ENCODE peak calls at places on chromosomes 3 and 15, in six cellular contexts. X is OCI-LY7, Y is stomach, H is body of pancreas, N is AG09309, M is ovary. Q is an unnamed sample.

GRCh38 chr15:36903195-36903594 is 197.2 kb downstream of the MEIS2 start:
- DNase-seq in Y (no peak), X (no peak), H (no peak), M (no peak), N (no peak), Q (no peak)

GRCh38 chr3:135982922-135983581 is 17.5 kb downstream of the PPP2R3A start:
- DNase-seq in H (no peak), Y (no peak), X (no peak), M (no peak), N (no peak), Q (no peak)

GRCh38 chr3:123294296-123294938 is 92.7 kb downstream of the SEC22A start:
- DNase-seq in X (no peak), H (no peak), Y (no peak), M (no peak), N (no peak), Q (no peak)

GRCh38 chr15:42937143-42937542 is 16.6 kb upstream of the TTBK2 start:
- DNase-seq in N (no peak), M (no peak), Y (no peak), H (no peak), X (no peak), Q (no peak)

GRCh38 chr3:4359805-4360502 is 56.8 kb downstream of the SETMAR start:
- DNase-seq in H (no peak), X (no peak), N (no peak), Y (no peak), M (no peak), Q (no peak)

GRCh38 chr3:52098108-52098507 is 41.7 kb upstream of the DUSP7 start:
- DNase-seq in H (no peak), X (no peak), N (no peak), Y (no peak), M (no peak), Q (no peak)

GRCh38 chr3:61571516-61572336 is 10.4 kb downstream of the PTPRG start:
- DNase-seq in Y (no peak), X (no peak), M (no peak), N (peak), H (no peak), Q (no peak)

GRCh38 chr3:140627756-140628155 is 50.1 kb upstream of the TRIM42 start:
- DNase-seq in M (no peak), X (no peak), N (no peak), Y (no peak), H (no peak), Q (no peak)

GRCh38 chr3:14414841-14415464 is 12.5 kb downstream of the SLC6A6 start:
- DNase-seq in M (no peak), N (no peak), X (no peak), Y (no peak), H (no peak), Q (no peak)

GRCh38 chr3:81472600-81473362 is 288.7 kb downstream of the GBE1 start:
- DNase-seq in M (no peak), Y (no peak), X (no peak), N (no peak), H (no peak), Q (no peak)

GRCh38 chr3:126541628-126542339 is 16.9 kb downstream of the C3orf22 start:
- DNase-seq in Y (peak), H (peak), M (no peak), N (no peak), X (no peak), Q (peak)

GRCh38 chr15:89136818-89137772 is 48.8 kb downstream of the ABHD2 start:
- DNase-seq in H (peak), N (no peak), M (no peak), X (no peak), Y (no peak), Q (peak)

GRCh38 chr3:37862712-37863551 is 1.3 kb downstream of the CTDSPL start:
- DNase-seq in M (no peak), X (no peak), N (no peak), H (no peak), Y (no peak), Q (peak)

GRCh38 chr15:35728176-35728938 is 182.4 kb upstream of the DPH6 start:
- DNase-seq in X (no peak), N (no peak), H (peak), Y (no peak), M (no peak), Q (no peak)

GRCh38 chr3:10374311-10374710 is 53.4 kb upstream of the SEC13 start:
- DNase-seq in N (no peak), H (no peak), M (no peak), X (no peak), Y (no peak), Q (no peak)

GRCh38 chr15:58165661-58166060 is 27.5 kb downstream of the AQP9 start:
- DNase-seq in H (peak), N (peak), X (no peak), M (peak), Y (peak), Q (no peak)

GRCh38 chr3:89278305-89278704 is 170.9 kb downstream of the EPHA3 start:
- DNase-seq in H (peak), M (no peak), Y (no peak), X (no peak), N (no peak), Q (no peak)

GRCh38 chr3:171776411-171776810 is 33.9 kb downstream of the PLD1 start:
- DNase-seq in M (no peak), N (no peak), X (no peak), H (no peak), Y (no peak), Q (no peak)

GRCh38 chr3:165874663-165875489 is 37.7 kb upstream of the BCHE start:
- DNase-seq in X (no peak), Y (no peak), M (no peak), N (no peak), H (no peak), Q (no peak)

GRCh38 chr3:162525052-162525451 is 1028.4 kb downstream of the OTOL1 start:
- DNase-seq in X (no peak), H (peak), Y (no peak), N (peak), M (no peak), Q (peak)

GRCh38 chr3:64975138-64975537 is 287.3 kb upstream of the ADAMTS9 start:
- DNase-seq in Y (no peak), H (peak), M (no peak), X (no peak), N (no peak), Q (no peak)

GRCh38 chr3:185726254-185726967 is 98.4 kb downstream of the IGF2BP2 start:
- DNase-seq in M (no peak), H (no peak), Y (no peak), X (no peak), N (no peak), Q (no peak)

GRCh38 chr3:17840651-17841050 is 98.2 kb upstream of the TBC1D5 start:
- DNase-seq in H (no peak), X (no peak), M (no peak), N (no peak), Y (no peak), Q (no peak)

GRCh38 chr3:17840126-17840525 is 97.7 kb upstream of the TBC1D5 start:
- DNase-seq in H (no peak), N (no peak), X (no peak), M (no peak), Y (no peak), Q (no peak)

GRCh38 chr3:17836919-17837318 is 94.5 kb upstream of the TBC1D5 start:
- DNase-seq in Y (no peak), X (no peak), N (no peak), M (no peak), H (no peak), Q (no peak)

GRCh38 chr3:17845026-17845425 is 102.6 kb upstream of the TBC1D5 start:
- DNase-seq in M (no peak), Y (no peak), X (no peak), N (no peak), H (no peak), Q (no peak)

DNA sequence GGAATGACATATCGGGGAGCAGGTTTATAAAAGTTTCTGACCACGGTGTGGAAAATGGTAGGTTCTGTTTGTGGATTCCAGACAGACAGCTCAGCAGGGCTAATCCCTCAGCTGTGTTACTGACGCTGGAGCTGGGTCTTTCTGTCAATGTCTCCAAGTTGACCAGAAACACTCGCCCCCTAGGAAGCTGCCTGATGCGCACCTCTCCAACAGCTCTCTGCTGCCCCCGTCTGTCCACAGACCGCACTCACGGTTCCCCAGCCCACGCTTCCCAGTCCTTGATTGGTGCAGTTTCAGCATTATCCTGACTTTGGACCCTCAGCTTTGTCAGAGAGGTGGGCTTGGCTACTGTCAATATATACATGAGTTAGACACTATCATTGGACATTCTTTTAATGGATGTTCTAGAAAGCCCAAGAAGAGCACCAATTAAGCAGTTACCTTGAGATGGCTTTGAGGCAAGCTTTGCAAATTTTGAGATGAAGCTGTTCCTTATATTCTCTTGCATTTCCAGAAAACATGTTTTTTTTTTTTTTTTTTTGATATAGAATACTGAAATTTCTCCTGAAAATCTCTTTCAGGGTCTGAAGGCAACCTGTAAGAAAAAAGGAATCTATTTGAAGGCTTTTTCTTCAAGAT is 98.9 kb upstream of the TBC1D5 start:
- DNase-seq in H (peak), N (no peak), X (peak), Y (peak), M (peak), Q (peak)
- TF ChIP-seq CTCF in H (peak), N (peak), X (peak), Y (peak), M (peak), Q (peak)

GRCh38 chr15:96327155-96327741 is 3.3 kb upstream of the NR2F2 start:
- DNase-seq in M (no peak), Y (no peak), X (peak), N (peak), H (peak), Q (no peak)
- H3K4me3 ChIP-seq in M (peak), Y (peak), X (no peak), N (peak), H (peak), Q (peak)

GRCh38 chr3:184687363-184688049 is 24.4 kb downstream of the MAGEF1 start:
- DNase-seq in X (no peak), Y (no peak), H (no peak), M (peak), N (no peak), Q (no peak)

GRCh38 chr3:184685646-184686045 is 26.2 kb downstream of the MAGEF1 start:
- DNase-seq in H (no peak), Y (no peak), N (no peak), X (no peak), M (no peak), Q (no peak)

GRCh38 chr3:184688872-184689271 is 23.0 kb downstream of the MAGEF1 start:
- DNase-seq in M (no peak), H (no peak), Y (no peak), N (no peak), X (no peak), Q (no peak)

GRCh38 chr3:184690236-184690883 is 21.5 kb downstream of the MAGEF1 start:
- DNase-seq in M (no peak), H (no peak), Y (no peak), X (no peak), N (no peak), Q (no peak)

GRCh38 chr3:184688251-184688851 is 23.5 kb downstream of the MAGEF1 start:
- DNase-seq in M (no peak), H (peak), Y (no peak), N (peak), X (no peak), Q (no peak)
- TF ChIP-seq CTCF in M (no peak), H (no peak), Y (no peak), N (no peak), X (no peak), Q (no peak)

DNA sequence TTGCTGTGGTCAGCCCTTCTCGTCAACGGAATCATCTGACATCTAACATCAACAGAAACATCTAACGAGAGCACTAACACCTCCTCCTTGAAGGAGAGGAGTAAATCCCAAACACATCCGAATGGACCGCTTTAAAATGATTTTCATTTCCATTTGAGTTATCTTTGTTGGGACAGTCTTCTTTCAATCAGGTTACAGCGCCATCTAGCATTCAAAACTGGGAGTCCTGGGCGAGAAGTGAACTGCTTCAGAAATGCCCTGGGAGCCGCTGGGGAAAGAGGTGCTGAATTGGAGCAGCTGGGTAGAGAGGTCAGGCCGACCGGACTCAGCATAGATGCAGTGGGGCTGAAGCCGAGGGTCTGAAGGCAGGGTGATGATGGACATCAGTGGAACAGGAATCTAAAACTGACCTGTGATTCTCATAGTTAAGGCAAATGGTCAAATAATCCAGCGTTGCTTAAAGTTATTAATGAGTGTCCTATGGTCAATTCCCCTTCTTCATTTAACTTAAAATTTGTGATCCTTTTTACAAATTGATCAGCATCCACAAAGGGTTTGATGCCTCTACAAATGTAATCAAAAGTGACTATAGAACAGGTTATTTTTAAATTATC is 170.0 kb upstream of the NDN start:
- DNase-seq in M (peak), X (no peak), Y (peak), N (no peak), H (peak), Q (peak)
- H3K4me3 ChIP-seq in M (no peak), X (no peak), Y (no peak), N (no peak), H (no peak), Q (no peak)

DNA sequence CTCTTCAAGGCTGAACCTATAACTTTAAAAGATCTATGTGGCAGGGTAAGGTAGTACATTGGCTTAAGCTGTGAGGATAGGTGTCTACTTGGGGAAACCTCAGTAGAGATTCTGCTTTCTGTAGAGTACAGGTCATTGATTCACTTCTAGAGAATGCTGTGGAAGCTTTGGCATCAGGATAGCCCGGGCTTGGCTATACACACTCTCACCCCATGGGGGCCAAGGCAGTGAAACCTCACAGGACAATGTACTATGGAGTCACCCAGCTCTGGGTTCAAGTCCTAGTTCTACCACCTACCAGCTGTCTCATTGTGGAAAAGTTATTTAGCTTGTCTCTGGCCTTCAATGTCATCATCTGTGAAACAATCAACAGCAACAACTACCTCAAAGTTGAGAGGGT is 9.0 kb downstream of the MTFMT start:
- DNase-seq in N (no peak), X (no peak), Y (no peak), M (no peak), H (no peak), Q (no peak)
- TF ChIP-seq CTCF in N (no peak), X (no peak), Y (no peak), M (no peak), H (no peak), Q (no peak)

GRCh38 chr3:170225166-170225565 is 2.9 kb downstream of the PRKCI start:
- DNase-seq in X (no peak), Y (no peak), M (no peak), H (no peak), N (no peak), Q (no peak)
- H3K4me3 ChIP-seq in X (no peak), Y (no peak), M (no peak), H (no peak), N (no peak), Q (no peak)

DNA sequence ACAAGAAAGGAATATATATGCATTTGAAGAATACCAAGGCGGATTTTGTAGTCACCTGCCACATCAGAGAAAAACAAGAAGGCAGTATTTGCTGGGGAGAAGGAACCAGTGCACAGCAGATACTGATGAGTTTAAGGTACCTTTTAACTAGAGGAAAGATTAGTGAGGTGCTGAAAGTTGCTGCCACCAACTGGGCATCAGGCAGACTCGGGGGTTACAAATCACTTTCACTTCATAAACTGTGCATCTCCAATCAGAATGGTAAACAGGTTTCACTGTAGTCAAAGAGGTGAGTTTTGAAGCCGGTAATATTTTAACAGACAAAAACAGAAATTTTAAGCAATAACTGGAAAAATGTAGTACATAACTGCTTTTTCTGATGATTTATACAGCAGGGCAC is 4.1 kb downstream of the FBN1 start:
- DNase-seq in N (no peak), M (no peak), Y (no peak), X (peak), H (no peak), Q (no peak)
- TF ChIP-seq CTCF in N (peak), M (no peak), Y (no peak), X (peak), H (no peak), Q (no peak)

GRCh38 chr15:52295421-52295991 is at the start of gene MYO5C:
- DNase-seq in Y (peak), H (peak), N (no peak), X (no peak), M (peak), Q (peak)
- H3K4me3 ChIP-seq in Y (peak), H (peak), N (peak), X (no peak), M (peak), Q (peak)

Q was measured in transverse colon.